ENCODE peak calls at places on chromosomes 3 and 15, in five cellular contexts. K is neuronal stem cell, S is H9, R is trophoblast cell, G is H1. D is an unnamed sample.

GRCh38 chr3:31189971-31190370 is 295.5 kb upstream of the GADL1 start:
- DNase-seq in K (no peak), S (no peak), R (no peak), G (no peak), D (no peak)

GRCh38 chr3:110814170-110815007 is 257.2 kb upstream of the NECTIN3 start:
- DNase-seq in K (no peak), S (no peak), R (no peak), G (no peak), D (peak)

GRCh38 chr3:135895106-135895733 is 70.3 kb upstream of the PPP2R3A start:
- DNase-seq in K (peak), S (peak), R (peak), G (peak), D (peak)

GRCh38 chr3:135097276-135097946 is 302.4 kb downstream of the EPHB1 start:
- DNase-seq in K (no peak), S (no peak), R (no peak), G (no peak), D (no peak)

GRCh38 chr3:133926736-133927542 is 31.3 kb upstream of the RAB6B start:
- DNase-seq in K (peak), S (peak), R (no peak), G (no peak), D (peak)

GRCh38 chr3:177770821-177771220 is 573.5 kb upstream of the TBL1XR1 start:
- DNase-seq in K (no peak), S (no peak), R (no peak), G (no peak), D (no peak)

GRCh38 chr3:94004301-94004910 is 24.0 kb downstream of the STX19 start:
- DNase-seq in K (no peak), S (no peak), R (peak), G (no peak), D (peak)

GRCh38 chr15:92907880-92908279 is 7.8 kb downstream of the CHD2 start:
- DNase-seq in K (no peak), S (no peak), R (peak), G (no peak), D (peak)

GRCh38 chr15:28984421-28985375 is 98.9 kb downstream of the APBA2 start:
- DNase-seq in K (peak), S (no peak), R (no peak), G (no peak), D (peak)

GRCh38 chr3:35723480-35724097 is 84.3 kb downstream of the ARPP21 start:
- DNase-seq in K (no peak), S (no peak), R (no peak), G (no peak), D (no peak)

GRCh38 chr3:132318451-132318850 is 1.2 kb downstream of the ACP3 start:
- DNase-seq in K (no peak), S (no peak), R (no peak), G (no peak), D (peak)

GRCh38 chr15:33565099-33565498 is 254.3 kb downstream of the RYR3 start:
- DNase-seq in K (no peak), S (no peak), R (no peak), G (no peak), D (no peak)

GRCh38 chr15:30953731-30954378 is 37.6 kb downstream of the MTMR10 start:
- DNase-seq in K (no peak), S (peak), R (peak), G (peak), D (peak)

GRCh38 chr3:64000446-64001055 is 22.7 kb downstream of the PSMD6 start:
- DNase-seq in K (no peak), S (no peak), R (no peak), G (no peak), D (peak)

GRCh38 chr15:101068961-101069734 is 150.0 kb downstream of the LRRK1 start:
- DNase-seq in K (peak), S (peak), R (peak), G (peak), D (peak)
- H3K18ac ChIP-seq in K (peak), S (peak), R (peak), G (peak), D (peak)

DNA sequence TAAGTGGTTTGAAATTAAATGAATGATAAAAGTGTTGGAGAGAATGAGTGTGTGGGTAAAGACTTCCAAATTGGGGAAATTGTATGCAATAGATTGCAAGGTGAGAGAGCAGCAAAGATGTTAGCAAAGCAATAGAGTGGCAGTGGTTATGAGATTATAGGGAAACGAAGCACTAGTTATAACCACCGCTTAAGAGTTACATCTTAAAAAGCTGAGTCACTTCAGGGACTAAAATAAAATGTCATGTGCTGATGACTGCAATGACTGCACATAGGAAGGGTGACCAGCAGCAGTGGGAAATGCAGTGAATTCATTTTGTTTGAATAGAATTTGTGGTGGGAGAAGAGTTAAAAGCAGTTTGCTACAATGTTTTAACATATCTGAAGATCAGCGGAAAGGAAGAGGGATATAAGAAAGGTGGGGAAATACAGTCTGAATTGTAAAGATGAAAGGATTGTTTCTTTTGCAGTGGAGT is 127.3 kb downstream of the RAP2B start:
- DNase-seq in K (no peak), S (no peak), R (no peak), G (no peak), D (peak)
- H3K4ac ChIP-seq in K (no peak), S (no peak), R (no peak), G (no peak), D (no peak)

DNA sequence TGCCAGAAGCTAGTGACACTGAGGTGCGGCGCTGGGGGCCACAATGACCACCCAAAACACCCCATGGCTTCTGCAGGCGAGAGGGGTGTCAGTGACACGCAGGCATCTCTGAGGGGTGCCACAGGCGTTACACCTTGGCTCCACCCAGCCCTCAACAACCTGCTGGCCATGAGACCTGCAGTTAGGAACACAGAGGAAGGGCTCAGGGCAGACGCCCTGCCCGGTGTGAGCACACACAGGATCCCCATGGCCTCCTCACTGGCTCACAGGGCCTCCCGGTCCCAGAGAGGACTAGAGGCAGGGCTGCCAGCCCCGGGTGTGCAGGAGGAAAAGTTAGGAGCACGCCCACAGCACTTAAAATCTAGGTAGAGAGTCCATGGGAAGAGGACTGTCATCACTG is 35.1 kb downstream of the CYFIP1 start:
- DNase-seq in K (no peak), S (no peak), R (no peak), G (no peak), D (no peak)
- H2BK12ac ChIP-seq in K (no peak), S (no peak), R (no peak), G (no peak), D (no peak)

GRCh38 chr3:127711021-127711420 is 38.3 kb downstream of the ABTB1 start:
- DNase-seq in K (no peak), S (peak), R (no peak), G (no peak), D (no peak)

GRCh38 chr3:127707777-127708438 is 35.2 kb downstream of the ABTB1 start:
- DNase-seq in K (no peak), S (peak), R (no peak), G (no peak), D (no peak)

GRCh38 chr3:127710473-127710941 is 37.8 kb downstream of the ABTB1 start:
- DNase-seq in K (no peak), S (peak), R (no peak), G (no peak), D (no peak)

GRCh38 chr3:127708837-127709236 is 36.1 kb downstream of the ABTB1 start:
- DNase-seq in K (no peak), S (no peak), R (no peak), G (no peak), D (no peak)

GRCh38 chr3:127709320-127710060 is 36.7 kb downstream of the ABTB1 start:
- DNase-seq in K (no peak), S (peak), R (no peak), G (no peak), D (peak)
- H3K18ac ChIP-seq in K (no peak), S (no peak), R (no peak), G (no peak), D (no peak)

DNA sequence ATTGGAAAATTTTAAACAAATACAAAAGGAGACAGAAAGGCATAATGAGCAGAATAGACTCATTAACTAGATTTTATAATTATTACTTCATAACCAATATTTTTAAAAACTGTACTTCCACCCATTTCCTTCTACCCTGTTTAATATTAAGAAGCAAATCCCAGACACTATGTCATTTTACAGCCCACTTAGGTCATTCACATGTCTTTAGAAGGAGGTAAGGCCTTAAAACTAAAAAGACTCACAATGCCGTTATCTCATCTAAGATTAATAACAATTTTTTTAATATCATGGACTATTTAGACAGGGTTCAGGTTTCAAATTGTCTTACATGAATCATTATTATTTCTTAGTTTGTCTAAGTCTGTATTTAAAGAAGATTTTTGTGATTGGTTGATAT is 217.2 kb downstream of the NFKBIZ start:
- DNase-seq in K (no peak), S (no peak), R (no peak), G (no peak), D (no peak)
- H3K4ac ChIP-seq in K (no peak), S (no peak), R (no peak), G (no peak), D (no peak)

GRCh38 chr15:74464897-74465296 is 3.9 kb upstream of the UBL7 start:
- DNase-seq in K (no peak), S (no peak), R (no peak), G (no peak), D (no peak)
- H2BK12ac ChIP-seq in K (no peak), S (no peak), R (no peak), G (no peak), D (no peak)

GRCh38 chr3:81723732-81724313 is 37.6 kb downstream of the GBE1 start:
- DNase-seq in K (no peak), S (no peak), R (no peak), G (no peak), D (peak)
- H3K18ac ChIP-seq in K (no peak), S (no peak), R (no peak), G (no peak), D (no peak)

GRCh38 chr3:193975072-193975535 is 160.8 kb upstream of the HES1 start:
- DNase-seq in K (peak), S (peak), R (no peak), G (no peak), D (peak)

GRCh38 chr3:193974147-193974546 is 161.8 kb upstream of the HES1 start:
- DNase-seq in K (no peak), S (no peak), R (no peak), G (no peak), D (peak)

GRCh38 chr3:193972816-193973215 is 163.1 kb upstream of the HES1 start:
- DNase-seq in K (no peak), S (no peak), R (no peak), G (no peak), D (no peak)

GRCh38 chr3:193977622-193978021 is 158.3 kb upstream of the HES1 start:
- DNase-seq in K (no peak), S (no peak), R (no peak), G (no peak), D (no peak)

GRCh38 chr3:193974591-193974990 is 161.4 kb upstream of the HES1 start:
- DNase-seq in K (peak), S (no peak), R (no peak), G (no peak), D (peak)
- H3K4ac ChIP-seq in K (no peak), S (no peak), R (no peak), G (peak), D (peak)

DNA sequence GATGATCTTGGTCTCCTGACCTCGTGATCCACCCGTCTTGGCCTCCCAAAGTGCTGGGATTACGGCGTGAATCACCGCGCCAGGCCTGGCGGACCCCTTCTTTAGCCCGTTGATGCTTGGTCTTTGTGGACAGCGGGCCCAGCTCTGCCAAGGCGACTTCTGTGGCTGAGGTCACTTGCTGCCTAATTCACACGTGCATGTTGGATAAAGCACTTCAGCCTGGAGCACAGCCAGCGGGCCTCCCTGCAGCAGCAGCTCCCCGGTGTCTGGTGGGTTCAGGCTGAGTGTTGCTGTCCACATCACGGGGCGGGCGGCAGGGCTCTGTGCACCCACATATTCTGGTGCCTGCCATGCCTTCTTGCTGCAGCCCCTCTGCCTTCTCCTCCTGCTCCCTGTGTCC is 88.4 kb downstream of the DGKG start:
- DNase-seq in K (no peak), S (no peak), R (no peak), G (no peak), D (no peak)
- H2BK12ac ChIP-seq in K (no peak), S (no peak), R (no peak), G (peak), D (no peak)

GRCh38 chr3:72516361-72516760 is 331.9 kb downstream of the SHQ1 start:
- DNase-seq in K (no peak), S (no peak), R (no peak), G (no peak), D (no peak)

GRCh38 chr3:72515915-72516314 is 332.3 kb downstream of the SHQ1 start:
- DNase-seq in K (no peak), S (no peak), R (no peak), G (no peak), D (no peak)

GRCh38 chr3:72517325-72517724 is 330.9 kb downstream of the SHQ1 start:
- DNase-seq in K (no peak), S (no peak), R (no peak), G (no peak), D (no peak)

GRCh38 chr3:72520205-72520604 is 328.0 kb downstream of the SHQ1 start:
- DNase-seq in K (no peak), S (no peak), R (no peak), G (no peak), D (no peak)

GRCh38 chr3:72517804-72518442 is 330.3 kb downstream of the SHQ1 start:
- DNase-seq in K (no peak), S (no peak), R (no peak), G (no peak), D (no peak)
- H3K18ac ChIP-seq in K (no peak), S (no peak), R (no peak), G (no peak), D (no peak)

D was measured in mesenchymal stem cell.